ENCODE peak calls at places on chromosomes 3 and 15, in five cellular contexts. F, I, Z, Y and X are unnamed samples.

GRCh38 chr15:64527263-64527984 is 67.0 kb downstream of the ZNF609 start:
- DNase-seq in F (no peak), I (no peak), Z (no peak), Y (peak), X (no peak)

GRCh38 chr3:31567036-31567435 is 34.3 kb downstream of the STT3B start:
- DNase-seq in F (peak), I (no peak), Z (no peak), Y (no peak), X (no peak)

GRCh38 chr15:51108933-51109550 is 14.3 kb upstream of the TNFAIP8L3 start:
- DNase-seq in F (no peak), I (no peak), Z (no peak), Y (peak), X (no peak)

GRCh38 chr15:49619226-49619625 is 1.4 kb downstream of the FAM227B start:
- DNase-seq in F (no peak), I (no peak), Z (no peak), Y (no peak), X (no peak)

GRCh38 chr15:76986743-76987142 is 8.2 kb upstream of the PSTPIP1 start:
- DNase-seq in F (no peak), I (no peak), Z (no peak), Y (no peak), X (no peak)

GRCh38 chr3:146067048-146067447 is 93.9 kb downstream of the PLOD2 start:
- DNase-seq in F (no peak), I (no peak), Z (no peak), Y (peak), X (no peak)

GRCh38 chr3:188827078-188827477 is 344.7 kb upstream of the TPRG1 start:
- DNase-seq in F (no peak), I (no peak), Z (no peak), Y (no peak), X (no peak)

GRCh38 chr3:160808838-160809237 is 52.8 kb downstream of the PPM1L start:
- DNase-seq in F (no peak), I (no peak), Z (no peak), Y (no peak), X (no peak)

GRCh38 chr3:70108072-70108471 is 108.5 kb downstream of the SAMMSON start:
- DNase-seq in F (no peak), I (no peak), Z (no peak), Y (no peak), X (no peak)

GRCh38 chr15:90553248-90553745 is 23.6 kb downstream of the CRTC3 start:
- DNase-seq in F (no peak), I (no peak), Z (no peak), Y (peak), X (no peak)

GRCh38 chr15:59549339-59549807 is 62.2 kb upstream of the GCNT3 start:
- DNase-seq in F (no peak), I (no peak), Z (no peak), Y (no peak), X (no peak)

GRCh38 chr3:13251166-13251892 is 168.8 kb downstream of the NUP210 start:
- DNase-seq in F (no peak), I (no peak), Z (no peak), Y (no peak), X (no peak)

GRCh38 chr3:147394168-147394941 is 12.0 kb downstream of the ZIC4 start:
- DNase-seq in F (no peak), I (no peak), Z (no peak), Y (no peak), X (no peak)

GRCh38 chr3:147390589-147391569 is 15.5 kb downstream of the ZIC4 start:
- DNase-seq in F (no peak), I (no peak), Z (no peak), Y (no peak), X (no peak)

GRCh38 chr3:147391726-147392082 is 14.6 kb downstream of the ZIC4 start:
- DNase-seq in F (no peak), I (no peak), Z (no peak), Y (no peak), X (no peak)

GRCh38 chr3:147393261-147393964 is 12.9 kb downstream of the ZIC4 start:
- DNase-seq in F (no peak), I (no peak), Z (no peak), Y (no peak), X (no peak)

DNA sequence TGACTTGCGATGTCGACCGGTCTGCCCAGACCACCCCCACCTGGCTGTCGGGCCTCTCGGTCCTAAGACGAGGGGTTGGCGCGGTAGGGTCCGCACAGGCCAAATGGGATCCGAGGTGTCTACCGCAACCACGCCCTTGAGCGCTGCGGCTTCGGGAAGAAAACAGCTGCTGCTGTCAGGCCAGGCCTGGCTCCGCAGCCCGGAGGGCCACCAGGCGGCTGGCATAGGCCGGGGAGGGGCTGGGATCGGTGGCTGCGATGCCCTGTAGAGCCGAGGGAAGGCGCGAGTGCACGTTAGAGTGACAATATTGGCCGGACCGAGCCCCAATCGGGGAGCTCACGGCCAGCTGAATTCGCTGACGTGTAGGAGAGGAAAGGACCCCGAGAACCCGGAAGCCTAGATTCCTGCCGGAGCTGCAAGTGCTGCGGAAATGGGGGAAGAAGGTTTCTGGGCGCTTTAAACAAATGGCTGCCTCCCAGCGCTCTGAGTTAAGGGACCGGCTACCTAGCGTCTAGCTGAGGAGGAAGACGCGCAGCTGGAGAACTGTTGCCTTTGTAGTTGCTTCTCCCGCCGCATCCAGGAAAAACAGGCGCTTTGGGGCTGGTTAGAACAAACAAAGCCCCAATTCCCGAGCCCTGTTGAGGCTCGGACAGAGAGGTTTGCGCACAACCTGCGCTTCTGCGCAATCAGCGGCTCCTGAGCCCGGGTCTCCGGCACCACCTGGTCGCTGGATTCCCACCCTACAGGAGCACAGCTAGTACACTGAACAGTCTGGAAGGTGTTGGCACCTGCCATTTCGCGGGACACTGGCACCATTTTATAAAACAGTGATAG is 14.0 kb downstream of the ZIC4 start:
- DNase-seq in F (no peak), I (no peak), Z (no peak), Y (peak), X (no peak)
- TF ChIP-seq CTCF in F (no peak), I (no peak), Z (no peak), Y (peak), X (peak)

GRCh38 chr3:14948609-14949038 is 1.2 kb downstream of the NR2C2 start:
- DNase-seq in F (no peak), I (no peak), Z (no peak), Y (no peak), X (no peak)

GRCh38 chr3:14947886-14948608 is 664 bp downstream of the NR2C2 start:
- DNase-seq in F (peak), I (peak), Z (peak), Y (peak), X (peak)

GRCh38 chr3:14947105-14947885 is at the start of gene NR2C2:
- DNase-seq in F (peak), I (peak), Z (peak), Y (no peak), X (peak)

GRCh38 chr3:14949126-14949525 is 1.7 kb downstream of the NR2C2 start:
- DNase-seq in F (no peak), I (no peak), Z (no peak), Y (no peak), X (no peak)

GRCh38 chr3:14946749-14947104 is 656 bp upstream of the NR2C2 start:
- DNase-seq in F (no peak), I (no peak), Z (no peak), Y (no peak), X (no peak)
- TF ChIP-seq CTCF in F (no peak), I (no peak), Z (no peak), Y (no peak), X (no peak)

DNA sequence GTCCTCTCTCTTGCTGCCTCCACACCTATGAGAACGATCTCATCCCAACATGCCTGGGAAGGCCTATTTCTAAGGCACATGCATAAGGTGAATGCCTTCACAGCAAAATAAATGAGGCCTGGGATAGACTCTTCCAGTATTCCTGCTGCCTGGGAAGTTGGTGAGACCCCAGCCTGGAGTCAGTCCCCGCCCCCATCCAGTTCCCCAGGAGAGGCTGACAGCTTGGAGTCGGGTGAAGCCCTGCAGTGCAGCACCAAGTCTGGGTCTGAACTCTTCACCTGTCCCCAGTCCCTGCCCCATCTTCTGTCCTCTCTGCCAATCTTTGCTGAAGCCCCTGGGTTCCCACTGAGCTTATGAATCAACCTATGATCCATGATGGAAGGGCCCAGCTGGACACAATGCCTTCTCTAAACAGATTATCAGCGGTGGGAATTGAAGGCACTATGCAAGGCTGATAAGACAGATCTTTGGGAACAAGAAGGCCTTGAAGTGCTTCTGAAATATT is 10.3 kb upstream of the APBA2 start:
- DNase-seq in F (no peak), I (no peak), Z (no peak), Y (no peak), X (no peak)
- TF ChIP-seq CTCF in F (no peak), I (no peak), Z (no peak), Y (no peak), X (no peak)

GRCh38 chr3:98501863-98502262 is 4.4 kb downstream of the OR5K2 start:
- DNase-seq in F (no peak), I (no peak), Z (no peak), Y (no peak), X (no peak)

GRCh38 chr3:98497381-98497780 is at the start of gene OR5K2:
- DNase-seq in F (no peak), I (no peak), Z (no peak), Y (no peak), X (no peak)

GRCh38 chr3:98500019-98500418 is 2.5 kb downstream of the OR5K2 start:
- DNase-seq in F (no peak), I (no peak), Z (no peak), Y (no peak), X (no peak)

GRCh38 chr3:98504534-98504933 is 7.1 kb downstream of the OR5K2 start:
- DNase-seq in F (no peak), I (no peak), Z (no peak), Y (no peak), X (no peak)

GRCh38 chr3:98501270-98501669 is 3.8 kb downstream of the OR5K2 start:
- DNase-seq in F (no peak), I (no peak), Z (no peak), Y (no peak), X (no peak)
- TF ChIP-seq CTCF in F (no peak), I (no peak), Z (no peak), Y (no peak), X (no peak)

GRCh38 chr3:7146529-7146928 is 285.6 kb downstream of the GRM7 start:
- DNase-seq in F (no peak), I (no peak), Z (no peak), Y (no peak), X (no peak)

GRCh38 chr3:7144696-7145308 is 283.9 kb downstream of the GRM7 start:
- DNase-seq in F (no peak), I (no peak), Z (no peak), Y (no peak), X (no peak)
- TF ChIP-seq CTCF in F (peak), I (no peak), Z (no peak), Y (no peak), X (peak)

GRCh38 chr3:53231532-53232511 is 24.0 kb downstream of the TKT start:
- DNase-seq in F (no peak), I (no peak), Z (no peak), Y (no peak), X (no peak)
- TF ChIP-seq CTCF in F (no peak), I (no peak), Z (no peak), Y (peak), X (no peak)

DNA sequence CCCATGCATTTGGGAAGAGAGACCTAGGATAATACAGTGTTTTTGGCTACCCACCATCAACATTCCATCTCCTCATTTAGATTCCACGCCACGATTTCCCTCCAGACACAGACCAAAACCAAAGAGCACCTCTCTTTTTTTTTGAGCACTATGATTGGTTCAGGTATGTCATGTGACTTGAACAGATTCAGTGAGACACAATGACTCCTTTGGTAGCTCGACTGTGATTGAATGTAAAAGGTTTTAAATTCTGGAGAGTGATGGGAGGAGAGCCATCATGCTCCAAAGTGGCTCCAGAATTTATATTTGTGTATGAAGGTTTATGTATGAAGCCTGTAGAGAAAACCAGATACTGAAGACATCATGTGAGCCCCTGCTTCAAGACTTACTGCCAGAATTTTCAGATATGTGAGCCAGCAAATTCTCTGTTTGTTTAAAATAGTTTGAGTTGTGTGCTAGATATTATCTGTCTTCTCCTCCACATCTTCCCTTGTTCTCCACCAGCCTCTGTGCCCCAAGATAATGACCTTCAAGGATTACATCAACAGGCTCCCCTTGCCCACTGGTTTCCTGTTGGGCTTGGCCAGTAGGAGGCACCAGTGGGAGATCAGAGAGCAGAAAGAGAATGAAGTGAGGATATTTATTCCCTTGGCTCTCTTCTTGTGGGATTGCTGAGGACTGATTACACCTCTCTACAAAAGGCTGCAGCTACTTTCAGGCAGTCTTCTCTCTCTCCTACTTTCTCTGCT is 12.5 kb downstream of the MYD88 start:
- DNase-seq in F (peak), I (no peak), Z (no peak), Y (no peak), X (no peak)
- TF ChIP-seq CTCF in F (no peak), I (no peak), Z (no peak), Y (no peak), X (no peak)

GRCh38 chr15:31974154-31974794 is 56.0 kb upstream of the CHRNA7 start:
- DNase-seq in F (no peak), I (no peak), Z (peak), Y (no peak), X (no peak)

GRCh38 chr15:31977138-31977537 is 53.2 kb upstream of the CHRNA7 start:
- DNase-seq in F (no peak), I (no peak), Z (no peak), Y (no peak), X (no peak)

GRCh38 chr15:31974855-31975421 is 55.4 kb upstream of the CHRNA7 start:
- DNase-seq in F (no peak), I (no peak), Z (peak), Y (no peak), X (no peak)

GRCh38 chr15:31977812-31978662 is 52.3 kb upstream of the CHRNA7 start:
- DNase-seq in F (no peak), I (peak), Z (no peak), Y (no peak), X (peak)

GRCh38 chr15:31975446-31976229 is 54.7 kb upstream of the CHRNA7 start:
- DNase-seq in F (no peak), I (no peak), Z (peak), Y (no peak), X (no peak)
- TF ChIP-seq CTCF in F (no peak), I (no peak), Z (no peak), Y (no peak), X (peak)